ENCODE peak calls at places on chromosome 15, in five cellular contexts. R, N, U, T and H are unnamed samples.

GRCh38 chr15:92882697-92883642 is 17.2 kb upstream of the CHD2 start:
- DNase-seq in R (no peak), N (no peak), U (peak; percentile 32), T (no peak), H (peak; percentile 45)

GRCh38 chr15:88930579-88930978 is 17.4 kb upstream of the MFGE8 start:
- DNase-seq in R (no peak), N (no peak), U (no peak), T (no peak), H (no peak)

GRCh38 chr15:89494941-89495637 is 1.3 kb downstream of the RHCG start:
- DNase-seq in R (no peak), N (no peak), U (peak; percentile 31), T (peak; percentile 32), H (no peak)

GRCh38 chr15:26294062-26294689 is 431.0 kb upstream of the ATP10A start:
- DNase-seq in R (no peak), N (no peak), U (peak; percentile 56), T (no peak), H (no peak)

GRCh38 chr15:87267798-87268197 is 988.7 kb downstream of the NTRK3 start:
- DNase-seq in R (peak; percentile 76), N (peak; percentile 96), U (no peak), T (peak; percentile 42), H (no peak)

GRCh38 chr15:96273317-96274086 is 57.0 kb upstream of the NR2F2 start:
- DNase-seq in R (peak; percentile 91), N (peak; percentile 99), U (no peak), T (peak; percentile 100), H (no peak)

GRCh38 chr15:48602358-48603122 is 43.0 kb downstream of the FBN1 start:
- DNase-seq in R (peak; percentile 67), N (peak; percentile 75), U (no peak), T (peak; percentile 71), H (no peak)

GRCh38 chr15:65904301-65904700 is 35.0 kb downstream of the RAB11A start:
- DNase-seq in R (no peak), N (no peak), U (no peak), T (peak; percentile 18), H (no peak)

GRCh38 chr15:95446854-95447253 is 883.6 kb upstream of the NR2F2 start:
- DNase-seq in R (no peak), N (no peak), U (no peak), T (no peak), H (no peak)

GRCh38 chr15:57548835-57549234 is 42.9 kb upstream of the MYZAP start:
- DNase-seq in R (no peak), N (no peak), U (no peak), T (no peak), H (no peak)

GRCh38 chr15:52252781-52253180 is 42.8 kb downstream of the MYO5C start:
- DNase-seq in R (peak; percentile 77), N (peak; percentile 92), U (no peak), T (peak; percentile 96), H (no peak)

GRCh38 chr15:77982127-77982490 is 95.4 kb downstream of the TBC1D2B start:
- DNase-seq in R (no peak), N (no peak), U (no peak), T (no peak), H (no peak)

GRCh38 chr15:53611145-53611920 is 148.1 kb downstream of the WDR72 start:
- DNase-seq in R (no peak), N (peak; percentile 3), U (no peak), T (no peak), H (no peak)

GRCh38 chr15:59691194-59691805 is 2.2 kb upstream of the BNIP2 start:
- DNase-seq in R (no peak), N (peak; percentile 51), U (no peak), T (peak; percentile 57), H (peak; percentile 50)

GRCh38 chr15:33735637-33736247 is 232.6 kb upstream of the CHRM5 start:
- DNase-seq in R (no peak), N (peak; percentile 29), U (peak; percentile 66), T (peak; percentile 36), H (no peak)

GRCh38 chr15:57395292-57395691 is 19.0 kb downstream of the CGNL1 start:
- DNase-seq in R (peak; percentile 56), N (peak; percentile 84), U (no peak), T (peak; percentile 75), H (no peak)

GRCh38 chr15:61764981-61765380 is 295.3 kb downstream of the VPS13C start:
- DNase-seq in R (no peak), N (no peak), U (no peak), T (no peak), H (no peak)

GRCh38 chr15:42494998-42495360 is 455 bp upstream of the SNAP23 start:
- DNase-seq in R (no peak), N (peak; percentile 82), U (no peak), T (peak; percentile 67), H (no peak)

GRCh38 chr15:67064607-67065530 is 533 bp upstream of the SMAD3 start:
- DNase-seq in R (no peak), N (no peak), U (peak; percentile 59), T (no peak), H (no peak)

GRCh38 chr15:39251413-39252197 is 329.3 kb upstream of the THBS1 start:
- DNase-seq in R (no peak), N (peak; percentile 61), U (no peak), T (no peak), H (no peak)